ENCODE peak calls at places on chromosomes 4 and X, in seven cellular contexts. One of them, this sample, is unnamed.

GRCh38 chr4:31370866-31371465 is 650.8 kb downstream of the PCDH7 start:
- DNase-seq in dorsolateral prefrontal cortex: no peak
- DNase-seq in A549: peak
- DNase-seq in CD8-positive, alpha-beta T cell: no peak
- DNase-seq in pancreas: no peak
- DNase-seq in fibroblast of lung: peak
- DNase-seq in mucosa of descending colon: peak
- DNase-seq in this sample: no peak

GRCh38 chr4:26590639-26591038 is 6.8 kb downstream of the TBC1D19 start:
- DNase-seq in pancreas: no peak
- DNase-seq in dorsolateral prefrontal cortex: no peak
- DNase-seq in CD8-positive, alpha-beta T cell: no peak
- DNase-seq in A549: no peak
- DNase-seq in fibroblast of lung: peak
- DNase-seq in mucosa of descending colon: no peak
- DNase-seq in this sample: no peak

GRCh38 chr4:143514432-143514831 is 930 bp downstream of the SMARCA5 start:
- DNase-seq in pancreas: peak
- DNase-seq in dorsolateral prefrontal cortex: peak
- DNase-seq in fibroblast of lung: peak
- DNase-seq in CD8-positive, alpha-beta T cell: no peak
- DNase-seq in mucosa of descending colon: peak
- DNase-seq in A549: peak
- DNase-seq in this sample: no peak

GRCh38 chr4:65668201-65669007 is 1.9 kb downstream of the EPHA5 start:
- DNase-seq in pancreas: peak
- DNase-seq in mucosa of descending colon: no peak
- DNase-seq in fibroblast of lung: peak
- DNase-seq in A549: no peak
- DNase-seq in dorsolateral prefrontal cortex: peak
- DNase-seq in CD8-positive, alpha-beta T cell: no peak
- DNase-seq in this sample: no peak

GRCh38 chrX:40531056-40531826 is 49.5 kb upstream of the ATP6AP2 start:
- DNase-seq in CD8-positive, alpha-beta T cell: no peak
- DNase-seq in fibroblast of lung: no peak
- DNase-seq in mucosa of descending colon: peak
- DNase-seq in A549: no peak
- DNase-seq in dorsolateral prefrontal cortex: no peak
- DNase-seq in pancreas: no peak
- DNase-seq in this sample: no peak

GRCh38 chrX:128698528-128698927 is 646.3 kb upstream of the ACTRT1 start:
- DNase-seq in pancreas: no peak
- DNase-seq in A549: no peak
- DNase-seq in fibroblast of lung: no peak
- DNase-seq in mucosa of descending colon: no peak
- DNase-seq in CD8-positive, alpha-beta T cell: no peak
- DNase-seq in dorsolateral prefrontal cortex: no peak
- DNase-seq in this sample: no peak

GRCh38 chrX:51332188-51332942 is at the start of gene NUDT10:
- DNase-seq in CD8-positive, alpha-beta T cell: peak
- DNase-seq in mucosa of descending colon: peak
- DNase-seq in pancreas: peak
- DNase-seq in A549: no peak
- DNase-seq in dorsolateral prefrontal cortex: no peak
- DNase-seq in fibroblast of lung: peak
- DNase-seq in this sample: no peak

GRCh38 chr4:15118281-15118680 is 116.0 kb downstream of the CPEB2 start:
- DNase-seq in A549: no peak
- DNase-seq in fibroblast of lung: peak
- DNase-seq in mucosa of descending colon: no peak
- DNase-seq in pancreas: peak
- DNase-seq in dorsolateral prefrontal cortex: no peak
- DNase-seq in CD8-positive, alpha-beta T cell: no peak
- DNase-seq in this sample: no peak

GRCh38 chrX:78979789-78980464 is 34.7 kb downstream of the P2RY10 start:
- DNase-seq in A549: no peak
- DNase-seq in CD8-positive, alpha-beta T cell: no peak
- DNase-seq in pancreas: no peak
- DNase-seq in mucosa of descending colon: no peak
- DNase-seq in fibroblast of lung: no peak
- DNase-seq in dorsolateral prefrontal cortex: no peak
- DNase-seq in this sample: no peak

GRCh38 chr4:118751634-118752293 is 66.6 kb downstream of the METTL14 start:
- DNase-seq in pancreas: no peak
- DNase-seq in mucosa of descending colon: no peak
- DNase-seq in A549: no peak
- DNase-seq in fibroblast of lung: peak
- DNase-seq in dorsolateral prefrontal cortex: no peak
- DNase-seq in CD8-positive, alpha-beta T cell: no peak
- DNase-seq in this sample: no peak

GRCh38 chr4:36414248-36414647 is 132.8 kb downstream of the DTHD1 start:
- DNase-seq in fibroblast of lung: no peak
- DNase-seq in pancreas: no peak
- DNase-seq in A549: no peak
- DNase-seq in dorsolateral prefrontal cortex: no peak
- DNase-seq in mucosa of descending colon: no peak
- DNase-seq in CD8-positive, alpha-beta T cell: no peak
- DNase-seq in this sample: no peak

GRCh38 chrX:70432936-70433847 is 10.1 kb downstream of the GDPD2 start:
- DNase-seq in fibroblast of lung: no peak
- DNase-seq in dorsolateral prefrontal cortex: no peak
- DNase-seq in CD8-positive, alpha-beta T cell: no peak
- DNase-seq in pancreas: no peak
- DNase-seq in A549: no peak
- DNase-seq in mucosa of descending colon: no peak
- DNase-seq in this sample: no peak

GRCh38 chr4:7382634-7383014 is 52.1 kb downstream of the PSAPL1 start:
- DNase-seq in pancreas: no peak
- DNase-seq in A549: no peak
- DNase-seq in CD8-positive, alpha-beta T cell: no peak
- DNase-seq in dorsolateral prefrontal cortex: peak
- DNase-seq in fibroblast of lung: no peak
- DNase-seq in mucosa of descending colon: no peak
- DNase-seq in this sample: no peak

GRCh38 chr4:8079031-8079885 is 79.4 kb downstream of the ABLIM2 start:
- DNase-seq in pancreas: no peak
- DNase-seq in dorsolateral prefrontal cortex: no peak
- DNase-seq in A549: no peak
- DNase-seq in fibroblast of lung: peak
- DNase-seq in CD8-positive, alpha-beta T cell: no peak
- DNase-seq in mucosa of descending colon: peak
- DNase-seq in this sample: no peak

GRCh38 chr4:150385606-150386005 is 196.3 kb upstream of the MAB21L2 start:
- DNase-seq in pancreas: no peak
- DNase-seq in A549: no peak
- DNase-seq in mucosa of descending colon: peak
- DNase-seq in fibroblast of lung: peak
- DNase-seq in CD8-positive, alpha-beta T cell: no peak
- DNase-seq in dorsolateral prefrontal cortex: no peak
- DNase-seq in this sample: no peak

GRCh38 chr4:166293551-166293950 is 420.5 kb downstream of the TLL1 start:
- DNase-seq in dorsolateral prefrontal cortex: no peak
- DNase-seq in pancreas: no peak
- DNase-seq in fibroblast of lung: peak
- DNase-seq in CD8-positive, alpha-beta T cell: no peak
- DNase-seq in A549: no peak
- DNase-seq in mucosa of descending colon: no peak
- DNase-seq in this sample: no peak

GRCh38 chr4:53592686-53593641 is 1.7 kb upstream of the LNX1 start:
- DNase-seq in mucosa of descending colon: peak
- DNase-seq in pancreas: peak
- DNase-seq in A549: peak
- DNase-seq in CD8-positive, alpha-beta T cell: no peak
- DNase-seq in dorsolateral prefrontal cortex: no peak
- DNase-seq in fibroblast of lung: peak
- DNase-seq in this sample: peak

GRCh38 chr4:20565075-20565721 is 135.1 kb upstream of the PACRGL start:
- DNase-seq in CD8-positive, alpha-beta T cell: no peak
- DNase-seq in mucosa of descending colon: no peak
- DNase-seq in dorsolateral prefrontal cortex: no peak
- DNase-seq in fibroblast of lung: peak
- DNase-seq in A549: no peak
- DNase-seq in pancreas: no peak
- DNase-seq in this sample: no peak

GRCh38 chrX:108224727-108225455 is 133.3 kb downstream of the ATG4A start:
- DNase-seq in fibroblast of lung: peak
- DNase-seq in mucosa of descending colon: peak
- DNase-seq in CD8-positive, alpha-beta T cell: peak
- DNase-seq in dorsolateral prefrontal cortex: no peak
- DNase-seq in A549: peak
- DNase-seq in pancreas: no peak
- DNase-seq in this sample: no peak

GRCh38 chr4:83910693-83911092 is 374.8 kb downstream of the GPAT3 start:
- DNase-seq in pancreas: no peak
- DNase-seq in dorsolateral prefrontal cortex: no peak
- DNase-seq in fibroblast of lung: no peak
- DNase-seq in A549: no peak
- DNase-seq in mucosa of descending colon: no peak
- DNase-seq in CD8-positive, alpha-beta T cell: no peak
- DNase-seq in this sample: no peak

GRCh38 chr4:83906561-83906960 is 370.7 kb downstream of the GPAT3 start:
- DNase-seq in dorsolateral prefrontal cortex: no peak
- DNase-seq in pancreas: no peak
- DNase-seq in A549: no peak
- DNase-seq in mucosa of descending colon: no peak
- DNase-seq in fibroblast of lung: peak
- DNase-seq in CD8-positive, alpha-beta T cell: no peak
- DNase-seq in this sample: no peak

DNA sequence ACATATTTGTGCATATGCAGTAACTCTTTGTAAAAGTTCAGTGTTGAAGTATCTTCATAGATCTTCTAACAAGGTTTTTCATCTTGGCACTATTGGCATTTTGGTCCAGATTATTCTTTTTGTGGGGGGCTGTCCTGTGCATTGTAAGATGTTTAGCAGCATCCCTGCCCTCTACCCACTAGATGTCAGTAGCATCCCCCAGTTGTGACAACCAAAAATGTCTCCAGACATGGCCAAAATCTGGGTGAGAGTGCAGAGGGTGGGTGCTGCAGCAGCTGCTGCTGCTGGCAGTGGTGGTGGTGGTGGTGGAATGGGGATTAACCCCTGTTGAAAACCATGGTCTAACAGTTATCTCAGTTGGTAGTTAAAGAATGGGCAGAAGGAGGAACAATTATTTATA is 370.0 kb downstream of the GPAT3 start:
- DNase-seq in mucosa of descending colon: no peak
- DNase-seq in A549: no peak
- DNase-seq in pancreas: no peak
- DNase-seq in CD8-positive, alpha-beta T cell: no peak
- DNase-seq in dorsolateral prefrontal cortex: no peak
- DNase-seq in fibroblast of lung: no peak
- DNase-seq in this sample: no peak
- TF ChIP-seq CTCF in mucosa of descending colon: no peak
- TF ChIP-seq CTCF in A549: no peak
- TF ChIP-seq CTCF in pancreas: no peak
- TF ChIP-seq CTCF in CD8-positive, alpha-beta T cell: no peak
- TF ChIP-seq CTCF in dorsolateral prefrontal cortex: no peak
- TF ChIP-seq CTCF in fibroblast of lung: no peak
- TF ChIP-seq CTCF in this sample: no peak

GRCh38 chr4:121514443-121514842 is 133.6 kb upstream of the QRFPR start:
- DNase-seq in pancreas: no peak
- DNase-seq in mucosa of descending colon: no peak
- DNase-seq in fibroblast of lung: no peak
- DNase-seq in A549: no peak
- DNase-seq in dorsolateral prefrontal cortex: no peak
- DNase-seq in CD8-positive, alpha-beta T cell: no peak
- DNase-seq in this sample: no peak
- TF ChIP-seq CTCF in pancreas: no peak
- TF ChIP-seq CTCF in mucosa of descending colon: no peak
- TF ChIP-seq CTCF in fibroblast of lung: no peak
- TF ChIP-seq CTCF in A549: no peak
- TF ChIP-seq CTCF in dorsolateral prefrontal cortex: no peak
- TF ChIP-seq CTCF in CD8-positive, alpha-beta T cell: no peak
- TF ChIP-seq CTCF in this sample: no peak

DNA sequence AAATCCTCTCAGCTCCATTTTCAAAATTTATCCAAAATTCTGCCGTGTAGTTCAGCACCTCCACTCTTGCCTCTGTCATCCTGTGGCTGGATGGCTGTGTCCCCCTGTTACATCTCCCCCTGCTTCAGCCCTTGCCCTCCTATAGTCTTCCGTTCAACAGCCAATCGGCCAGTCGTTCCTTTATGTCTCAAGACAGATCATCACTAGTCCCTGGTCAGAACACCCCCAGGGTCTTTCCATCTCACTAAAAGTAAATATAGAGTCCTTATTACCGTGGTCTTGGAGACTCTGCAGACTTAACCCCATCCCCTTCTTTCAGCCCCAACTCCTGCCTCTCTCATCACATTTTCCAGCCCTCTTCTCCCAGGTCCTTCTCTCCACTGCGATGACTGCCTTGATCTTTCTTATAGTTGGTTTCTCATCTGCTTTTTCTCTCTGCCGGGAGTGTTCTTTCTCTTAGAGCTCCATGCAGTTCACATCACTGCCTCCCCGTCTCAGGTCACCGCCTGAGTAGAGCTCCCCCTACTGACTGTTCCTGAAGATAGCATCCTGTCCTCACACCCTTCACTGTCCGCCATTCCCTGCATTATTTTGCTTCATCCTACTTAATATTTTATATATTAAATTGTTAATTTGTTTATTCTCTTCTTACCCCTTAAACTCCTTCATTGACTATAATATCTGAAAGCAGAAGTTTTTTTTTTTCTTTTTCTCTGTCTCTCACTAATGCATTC is 736.9 kb upstream of the MAGEB2 start:
- DNase-seq in dorsolateral prefrontal cortex: no peak
- DNase-seq in pancreas: no peak
- DNase-seq in mucosa of descending colon: peak
- DNase-seq in CD8-positive, alpha-beta T cell: no peak
- DNase-seq in fibroblast of lung: peak
- DNase-seq in A549: peak
- DNase-seq in this sample: no peak
- TF ChIP-seq CTCF in dorsolateral prefrontal cortex: no peak
- TF ChIP-seq CTCF in pancreas: peak
- TF ChIP-seq CTCF in mucosa of descending colon: peak
- TF ChIP-seq CTCF in CD8-positive, alpha-beta T cell: no peak
- TF ChIP-seq CTCF in fibroblast of lung: peak
- TF ChIP-seq CTCF in A549: peak
- TF ChIP-seq CTCF in this sample: no peak

DNA sequence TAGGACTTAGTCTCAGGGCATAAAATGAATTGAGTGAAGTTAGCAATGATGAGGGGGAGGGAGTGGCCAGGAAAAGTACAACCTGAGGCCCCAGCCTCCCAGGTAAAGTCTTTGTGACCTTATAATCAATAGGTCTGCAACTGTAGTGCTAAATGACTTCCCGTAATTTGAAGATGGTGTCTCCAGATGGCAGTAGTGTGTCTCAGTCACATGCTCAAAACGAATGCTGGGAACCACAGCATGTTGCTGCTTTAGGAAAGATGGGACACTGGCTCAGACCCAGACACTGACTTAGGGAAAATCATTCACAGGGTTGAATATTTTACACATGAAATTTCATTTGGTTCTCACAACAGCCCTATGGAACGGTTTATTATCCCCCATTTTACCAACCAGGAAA is 10.3 kb downstream of the SRPX2 start:
- DNase-seq in pancreas: no peak
- DNase-seq in dorsolateral prefrontal cortex: no peak
- DNase-seq in mucosa of descending colon: peak
- DNase-seq in fibroblast of lung: no peak
- DNase-seq in CD8-positive, alpha-beta T cell: no peak
- DNase-seq in A549: peak
- DNase-seq in this sample: no peak
- TF ChIP-seq CTCF in pancreas: no peak
- TF ChIP-seq CTCF in dorsolateral prefrontal cortex: no peak
- TF ChIP-seq CTCF in mucosa of descending colon: no peak
- TF ChIP-seq CTCF in fibroblast of lung: no peak
- TF ChIP-seq CTCF in CD8-positive, alpha-beta T cell: no peak
- TF ChIP-seq CTCF in A549: peak
- TF ChIP-seq CTCF in this sample: no peak

This sample was measured in omental fat pad.